ENCODE peak calls at places on chromosomes 2 and 18, in four cellular contexts. Q is ascending aorta, I is Peyer's patch, T is cardiac fibroblast. O is an unnamed sample.

GRCh38 chr2:44894058-44894457 is 47.4 kb upstream of the SIX3 start:
- DNase-seq in Q (no peak), I (no peak), T (no peak), O (no peak)

GRCh38 chr2:85058619-85058941 is 74.6 kb upstream of the TCF7L1 start:
- DNase-seq in Q (no peak), I (no peak), T (no peak), O (no peak)

GRCh38 chr18:4125246-4125938 is 329.7 kb downstream of the DLGAP1 start:
- DNase-seq in Q (no peak), I (no peak), T (peak), O (no peak)

GRCh38 chr2:231410293-231411004 is 14.9 kb downstream of the B3GNT7 start:
- DNase-seq in Q (no peak), I (no peak), T (no peak), O (no peak)

GRCh38 chr18:5518899-5519371 is 24.9 kb downstream of the EPB41L3 start:
- DNase-seq in Q (no peak), I (no peak), T (peak), O (no peak)

GRCh38 chr18:76981388-76981968 is 151.1 kb downstream of the MBP start:
- DNase-seq in Q (peak), I (no peak), T (no peak), O (no peak)

GRCh38 chr2:1736997-1737480 is 7.3 kb downstream of the PXDN start:
- DNase-seq in Q (peak), I (no peak), T (peak), O (no peak)

GRCh38 chr2:205754924-205755321 is 72.6 kb downstream of the NRP2 start:
- DNase-seq in Q (no peak), I (peak), T (peak), O (no peak)

O was measured in thoracic aorta.